ENCODE peak calls at places on chromosomes 4 and X, in eight cellular contexts. Z is AG09319; U is GM10248; H is left cardiac atrium; I is T-helper 22 cell; G is stimulated activated CD4-positive, alpha-beta T cell treated with anti-CD3 and anti-CD28 coated beads, Interleukin-2, amount 100 ng/mL, for 48 hours; A is testis; N is CD8-positive, alpha-beta memory T cell. M is an unnamed sample.
A peak's percentile ranks its signal among the peaks of the same experiment; 100 is the strongest.

GRCh38 chr4:8647094-8647570 is 54.6 kb downstream of the CPZ start:
- DNase-seq in Z (no peak), U (no peak), H (no peak), I (no peak), G (no peak), A (no peak), N (no peak), M (no peak)

GRCh38 chr4:76733380-76733779 is 164.6 kb downstream of the SOWAHB start:
- DNase-seq in Z (no peak), U (no peak), H (no peak), I (no peak), G (no peak), A (peak; percentile 25), N (no peak), M (no peak)

GRCh38 chrX:790780-791360 is 160.3 kb downstream of the SHOX start:
- DNase-seq in Z (no peak), U (no peak), H (no peak), I (no peak), G (no peak), A (no peak), N (no peak), M (no peak)

GRCh38 chrX:15815779-15816452 is 25.6 kb downstream of the ZRSR2 start:
- DNase-seq in Z (no peak), U (peak; percentile 30), H (no peak), I (no peak), G (no peak), A (peak; percentile 23), N (no peak), M (no peak)

GRCh38 chr4:112732142-112732541 is 95.2 kb downstream of the LARP7 start:
- DNase-seq in Z (no peak), U (no peak), H (no peak), I (no peak), G (no peak), A (no peak), N (no peak), M (no peak)

GRCh38 chr4:2416564-2417195 is 1.8 kb downstream of the ZFYVE28 start:
- DNase-seq in Z (no peak), U (no peak), H (peak; percentile 42), I (no peak), G (no peak), A (peak; percentile 52), N (no peak), M (no peak)

GRCh38 chr4:96809563-96809962 is 969.7 kb downstream of the PDHA2 start:
- DNase-seq in Z (no peak), U (no peak), H (no peak), I (no peak), G (no peak), A (no peak), N (no peak), M (no peak)

GRCh38 chrX:129980540-129981206 is 1.8 kb upstream of the BCORL1 start:
- DNase-seq in Z (no peak), U (peak; percentile 38), H (peak; percentile 71), I (no peak), G (no peak), A (peak; percentile 35), N (peak; percentile 34), M (peak; percentile 29)

GRCh38 chrX:39470588-39471155 is 627.1 kb downstream of the BCOR start:
- DNase-seq in Z (peak; percentile 7), U (no peak), H (peak; percentile 31), I (no peak), G (no peak), A (peak; percentile 49), N (no peak), M (no peak)

GRCh38 chrX:23031600-23031999 is 31.8 kb downstream of the DDX53 start:
- DNase-seq in Z (no peak), U (no peak), H (no peak), I (no peak), G (no peak), A (no peak), N (no peak), M (no peak)

GRCh38 chr4:144310535-144310934 is 170.0 kb upstream of the GYPA start:
- DNase-seq in Z (no peak), U (no peak), H (no peak), I (no peak), G (no peak), A (no peak), N (no peak), M (no peak)

GRCh38 chrX:39022106-39022505 is 220.8 kb downstream of the MID1IP1 start:
- DNase-seq in Z (no peak), U (no peak), H (no peak), I (no peak), G (no peak), A (no peak), N (no peak), M (no peak)

GRCh38 chr4:88457307-88458090 is 580 bp downstream of the HERC5 start:
- DNase-seq in Z (no peak), U (peak; percentile 50), H (peak; percentile 59), I (no peak), G (peak; percentile 23), A (peak; percentile 67), N (peak; percentile 46), M (peak; percentile 43)

GRCh38 chrX:12139934-12140611 is 1.8 kb downstream of the FRMPD4 start:
- DNase-seq in Z (no peak), U (no peak), H (no peak), I (no peak), G (no peak), A (no peak), N (no peak), M (no peak)

GRCh38 chr4:39342731-39343130 is 23.4 kb downstream of the RFC1 start:
- DNase-seq in Z (no peak), U (no peak), H (no peak), I (no peak), G (no peak), A (no peak), N (no peak), M (no peak)

GRCh38 chr4:136680271-136680670 is 852.0 kb downstream of the PCDH18 start:
- DNase-seq in Z (no peak), U (no peak), H (no peak), I (no peak), G (no peak), A (no peak), N (no peak), M (no peak)

GRCh38 chr4:183798249-183798920 is 106.7 kb upstream of the STOX2 start:
- DNase-seq in Z (no peak), U (no peak), H (no peak), I (no peak), G (no peak), A (peak; percentile 33), N (no peak), M (no peak)

GRCh38 chrX:154435171-154435733 is 1.7 kb upstream of the GDI1 start:
- DNase-seq in Z (no peak), U (no peak), H (no peak), I (no peak), G (no peak), A (no peak), N (no peak), M (no peak)

GRCh38 chr4:121656269-121656641 is 40.5 kb downstream of the ANXA5 start:
- DNase-seq in Z (peak; percentile 51), U (peak; percentile 13), H (peak; percentile 58), I (no peak), G (no peak), A (peak; percentile 78), N (no peak), M (no peak)

GRCh38 chr4:9889306-9889705 is 107.9 kb downstream of the DRD5 start:
- DNase-seq in Z (no peak), U (no peak), H (no peak), I (no peak), G (no peak), A (no peak), N (no peak), M (no peak)

M was measured in GM12892.